ENCODE peak calls at places on chromosomes 12 and 14, in four cellular contexts. D is SJSA1, V is Karpas-422, T is psoas muscle. M is an unnamed sample.

GRCh38 chr12:121964813-121965643 is 46.6 kb downstream of the CFAP251 start:
- DNase-seq in V (peak), D (peak), T (no peak), M (no peak)

GRCh38 chr12:28278499-28278898 is 88.2 kb downstream of the CCDC91 start:
- DNase-seq in V (no peak), T (no peak), D (no peak), M (no peak)

GRCh38 chr14:78985668-78986073 is 815.5 kb downstream of the NRXN3 start:
- DNase-seq in D (peak), V (no peak), T (no peak), M (no peak)

GRCh38 chr14:80390911-80391310 is 179.6 kb upstream of the DIO2 start:
- DNase-seq in D (peak), T (no peak), V (no peak), M (no peak)

GRCh38 chr14:100440207-100440631 is 117.1 kb downstream of the SLC25A47 start:
- DNase-seq in D (no peak), T (peak), V (peak), M (peak)

GRCh38 chr12:12483438-12483837 is 79.2 kb downstream of the DUSP16 start:
- DNase-seq in T (no peak), V (no peak), D (no peak), M (no peak)

GRCh38 chr14:58625438-58625837 is 12.3 kb upstream of the DACT1 start:
- DNase-seq in V (no peak), T (no peak), D (no peak), M (no peak)

GRCh38 chr12:27627123-27627835 is 69.0 kb upstream of the REP15 start:
- DNase-seq in T (no peak), V (no peak), D (no peak), M (no peak)

GRCh38 chr14:95428557-95428956 is 87.9 kb downstream of the SYNE3 start:
- DNase-seq in T (no peak), V (no peak), D (no peak), M (no peak)

GRCh38 chr12:51846911-51847829 is 1.3 kb downstream of the FIGNL2 start:
- DNase-seq in V (no peak), T (peak), D (peak), M (no peak)

GRCh38 chr14:104998801-104999200 is 13.2 kb downstream of the CLBA1 start:
- DNase-seq in D (no peak), T (no peak), V (no peak), M (no peak)

GRCh38 chr14:65206078-65206447 is 103.7 kb upstream of the MAX start:
- DNase-seq in T (no peak), D (no peak), V (no peak), M (no peak)

GRCh38 chr12:123928274-123928865 is 44.3 kb downstream of the CCDC92 start:
- DNase-seq in T (no peak), D (no peak), V (no peak), M (no peak)

GRCh38 chr12:60752589-60752988 is 1156.8 kb downstream of the SLC16A7 start:
- DNase-seq in D (no peak), T (no peak), V (no peak), M (no peak)

GRCh38 chr14:64970041-64970440 is 2.1 kb downstream of the RAB15 start:
- DNase-seq in V (no peak), D (no peak), T (no peak), M (no peak)

GRCh38 chr14:49946320-49947141 is 53.6 kb downstream of the ARF6 start:
- DNase-seq in T (no peak), D (peak), V (no peak), M (no peak)

GRCh38 chr12:5083955-5084849 is 40.5 kb downstream of the KCNA5 start:
- DNase-seq in T (no peak), D (peak), V (peak), M (no peak)

GRCh38 chr14:89988787-89989186 is 33.1 kb downstream of the TDP1 start:
- DNase-seq in T (no peak), D (no peak), V (no peak), M (no peak)

GRCh38 chr12:16046266-16046665 is 135.1 kb downstream of the DERA start:
- DNase-seq in V (no peak), T (no peak), D (no peak), M (no peak)

GRCh38 chr14:34075095-34075744 is 124.3 kb upstream of the EGLN3 start:
- DNase-seq in D (no peak), T (no peak), V (no peak), M (no peak)

GRCh38 chr12:16352481-16352880 is 5.0 kb downstream of the MGST1 start:
- DNase-seq in D (no peak), V (no peak), T (no peak), M (no peak)

DNA sequence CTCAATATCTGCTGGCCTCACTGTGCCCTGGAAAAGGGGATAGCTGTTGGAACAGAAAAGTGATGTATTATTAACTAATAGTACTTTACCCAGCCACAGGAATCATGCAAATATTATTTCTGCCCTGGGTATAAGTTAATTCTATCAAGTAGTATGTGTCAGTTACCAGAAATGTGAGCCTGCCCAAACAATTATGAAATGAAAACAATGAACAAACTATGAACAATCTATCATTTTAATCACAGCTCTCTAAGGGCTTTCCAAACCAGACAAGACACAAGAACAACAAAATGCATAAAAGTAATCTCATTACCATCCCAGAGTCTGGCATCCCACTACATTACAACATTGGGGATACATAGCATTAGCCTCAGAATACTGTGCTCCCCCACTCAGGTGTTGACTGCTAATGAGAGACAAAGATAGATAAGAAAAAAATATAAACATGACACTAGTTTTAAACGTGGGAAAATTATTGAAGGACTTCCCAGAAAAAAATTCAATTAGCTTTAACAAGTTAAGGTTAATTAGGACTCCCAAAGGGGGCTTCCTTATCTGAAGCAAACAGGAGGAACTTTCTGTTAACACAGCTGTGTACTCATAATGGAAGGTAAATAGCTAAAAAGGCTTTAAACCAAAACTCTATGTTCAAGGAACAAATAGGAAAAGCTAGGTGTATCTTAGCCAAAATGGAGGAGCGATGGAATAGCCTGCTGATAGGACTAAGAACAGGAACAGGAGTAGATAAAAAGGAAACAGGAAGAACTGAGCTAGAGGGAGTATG is 3.3 kb downstream of the DCAF5 start:
- DNase-seq in V (no peak), T (no peak), D (no peak), M (no peak)
- H3K4me3 ChIP-seq in V (no peak), T (peak), D (no peak), M (no peak)

GRCh38 chr14:37598973-37599526 is 3.6 kb downstream of the TTC6 start:
- DNase-seq in D (no peak), T (no peak), V (no peak), M (no peak)
- H3K4me3 ChIP-seq in D (no peak), T (peak), V (no peak), M (peak)

GRCh38 chr12:54565658-54566552 is 16.5 kb downstream of the PDE1B start:
- DNase-seq in V (no peak), D (no peak), T (no peak), M (no peak)
- H3K4me3 ChIP-seq in V (no peak), D (no peak), T (no peak), M (no peak)

GRCh38 chr12:49547090-49547690 is 8.4 kb downstream of the KCNH3 start:
- DNase-seq in D (no peak), V (no peak), T (no peak), M (no peak)

GRCh38 chr12:49548822-49549648 is 10.2 kb downstream of the KCNH3 start:
- DNase-seq in V (no peak), D (no peak), T (no peak), M (no peak)

GRCh38 chr12:49549735-49550710 is 11.2 kb downstream of the KCNH3 start:
- DNase-seq in T (no peak), D (no peak), V (no peak), M (no peak)

GRCh38 chr12:49546481-49546880 is 7.7 kb downstream of the KCNH3 start:
- DNase-seq in D (no peak), V (no peak), T (no peak), M (no peak)

GRCh38 chr12:49548481-49548821 is 9.6 kb downstream of the KCNH3 start:
- DNase-seq in V (no peak), T (no peak), D (no peak), M (no peak)
- H3K4me3 ChIP-seq in V (no peak), T (peak), D (no peak), M (no peak)

DNA sequence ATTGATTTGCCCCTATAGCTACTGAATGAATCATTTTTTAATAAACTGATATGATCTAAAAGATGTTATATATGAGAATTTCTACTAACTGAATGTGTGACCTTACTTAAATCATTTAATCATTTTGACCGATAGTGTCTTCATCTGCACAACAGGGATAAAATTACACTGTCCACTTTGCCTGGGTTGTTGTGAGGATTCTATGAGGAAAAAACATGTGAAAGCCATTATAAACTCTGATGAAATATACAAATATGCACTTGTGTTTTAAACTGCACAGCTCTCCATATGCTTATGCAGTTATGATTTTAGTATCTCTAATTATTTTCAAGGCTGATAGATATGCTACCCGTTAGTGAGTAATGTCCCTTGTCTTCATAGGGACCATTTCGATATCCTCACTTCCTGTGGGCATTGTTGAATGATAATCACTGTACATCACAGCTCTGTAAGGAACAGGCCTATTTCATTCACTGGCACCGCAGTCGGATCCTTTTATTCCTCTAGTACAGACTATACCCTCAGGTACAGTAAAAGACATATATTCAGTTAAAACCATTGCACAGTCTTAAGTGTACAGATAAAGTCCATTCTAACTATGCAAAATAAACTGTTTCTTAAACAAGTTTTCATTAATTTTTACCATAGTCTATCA is 88.7 kb upstream of the RAP1B start:
- DNase-seq in D (no peak), T (no peak), V (no peak), M (no peak)
- H3K4me3 ChIP-seq in D (no peak), T (no peak), V (no peak), M (no peak)

GRCh38 chr12:46702581-46703344 is 123.0 kb downstream of the SLC38A4 start:
- DNase-seq in V (no peak), D (no peak), T (no peak), M (no peak)
- H3K4me3 ChIP-seq in V (no peak), D (no peak), T (no peak), M (no peak)